ENCODE peak calls at places on chromosome 13, in four cellular contexts. One of them, this sample, is unnamed.
A peak's percentile ranks its signal among the peaks of the same experiment; 100 is the strongest.

GRCh38 chr13:112658807-112659206 is 31.0 kb upstream of the ATP11A start:
- DNase-seq in stomach: no peak
- DNase-seq in psoas muscle: no peak
- DNase-seq in heart left ventricle: no peak
- DNase-seq in this sample: no peak

GRCh38 chr13:78979349-78979748 is 320.4 kb upstream of the OBI1 start:
- DNase-seq in stomach: no peak
- DNase-seq in heart left ventricle: no peak
- DNase-seq in psoas muscle: no peak
- DNase-seq in this sample: no peak

GRCh38 chr13:35500071-35500595 is 23.6 kb upstream of the MAB21L1 start:
- DNase-seq in heart left ventricle: no peak
- DNase-seq in psoas muscle: no peak
- DNase-seq in stomach: no peak
- DNase-seq in this sample: no peak

GRCh38 chr13:113947321-113948033 is 26.4 kb downstream of the C13orf46 start:
- DNase-seq in heart left ventricle: peak; percentile 54
- DNase-seq in stomach: peak; percentile 66
- DNase-seq in psoas muscle: peak; percentile 68
- DNase-seq in this sample: peak; percentile 82

GRCh38 chr13:39364797-39365468 is 238.1 kb downstream of the LHFPL6 start:
- DNase-seq in stomach: no peak
- DNase-seq in heart left ventricle: no peak
- DNase-seq in psoas muscle: no peak
- DNase-seq in this sample: no peak

GRCh38 chr13:92197669-92198068 is 799.2 kb downstream of the GPC5 start:
- DNase-seq in stomach: no peak
- DNase-seq in psoas muscle: no peak
- DNase-seq in heart left ventricle: no peak
- DNase-seq in this sample: no peak

GRCh38 chr13:46354143-46355087 is 32.6 kb downstream of the RUBCNL start:
- DNase-seq in heart left ventricle: no peak
- DNase-seq in stomach: no peak
- DNase-seq in psoas muscle: no peak
- DNase-seq in this sample: no peak

GRCh38 chr13:113788413-113789135 is 29.5 kb downstream of the TMEM255B start:
- DNase-seq in stomach: no peak
- DNase-seq in psoas muscle: no peak
- DNase-seq in heart left ventricle: no peak
- DNase-seq in this sample: peak; percentile 51

GRCh38 chr13:94232956-94233355 is 246.5 kb downstream of the DCT start:
- DNase-seq in stomach: no peak
- DNase-seq in heart left ventricle: no peak
- DNase-seq in psoas muscle: no peak
- DNase-seq in this sample: no peak
- H3K4me3 ChIP-seq in stomach: no peak overlapping the region
- H3K4me3 ChIP-seq in heart left ventricle: no peak overlapping the region
- H3K4me3 ChIP-seq in psoas muscle: no peak overlapping the region
- H3K4me3 ChIP-seq in this sample: no peak overlapping the region

DNA sequence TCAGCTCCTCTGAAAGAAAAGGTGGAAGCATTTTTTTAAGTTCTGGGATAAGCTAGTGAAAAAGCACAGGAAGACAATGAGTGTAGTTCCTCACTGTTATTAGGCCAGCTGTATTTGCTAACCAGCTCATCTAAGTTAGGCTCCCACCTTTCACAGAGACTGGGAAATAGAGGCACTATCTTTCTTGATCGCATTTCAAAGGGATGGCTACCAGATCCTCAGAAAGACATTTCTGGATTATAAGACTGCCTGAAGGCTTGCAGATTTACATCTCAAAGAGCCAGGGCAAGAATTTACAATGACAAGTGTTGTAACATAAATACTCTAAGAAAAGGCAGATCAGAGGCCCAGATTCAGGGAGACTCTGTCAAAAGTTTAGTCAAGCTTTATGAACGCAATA is 1005.5 kb downstream of the PCDH9 start:
- DNase-seq in psoas muscle: no peak
- DNase-seq in heart left ventricle: no peak
- DNase-seq in stomach: no peak
- DNase-seq in this sample: no peak
- H3K27ac ChIP-seq in psoas muscle: no peak overlapping the region
- H3K27ac ChIP-seq in heart left ventricle: no peak overlapping the region
- H3K27ac ChIP-seq in stomach: no peak overlapping the region
- H3K27ac ChIP-seq in this sample: no peak overlapping the region

GRCh38 chr13:55761986-55762385 is 1378.7 kb upstream of the PRR20A start:
- DNase-seq in stomach: no peak
- DNase-seq in heart left ventricle: no peak
- DNase-seq in psoas muscle: no peak
- DNase-seq in this sample: no peak
- H3K27me3 ChIP-seq in stomach: no peaks in the 10 kb centered on the region
- H3K27me3 ChIP-seq in heart left ventricle: no peaks in the 10 kb centered on the region
- H3K27me3 ChIP-seq in psoas muscle: no peaks in the 10 kb centered on the region
- H3K27me3 ChIP-seq in this sample: no peaks in the 10 kb centered on the region

GRCh38 chr13:104565888-104566287 is 1499.7 kb upstream of the SLC10A2 start:
- DNase-seq in heart left ventricle: no peak
- DNase-seq in psoas muscle: no peak
- DNase-seq in stomach: no peak
- DNase-seq in this sample: no peak

GRCh38 chr13:104577029-104577820 is 1511.0 kb upstream of the SLC10A2 start:
- DNase-seq in psoas muscle: no peak
- DNase-seq in heart left ventricle: no peak
- DNase-seq in stomach: no peak
- DNase-seq in this sample: no peak

GRCh38 chr13:104567114-104567513 is 1500.9 kb upstream of the SLC10A2 start:
- DNase-seq in heart left ventricle: no peak
- DNase-seq in stomach: no peak
- DNase-seq in psoas muscle: no peak
- DNase-seq in this sample: no peak

GRCh38 chr13:104571161-104571889 is 1505.1 kb upstream of the SLC10A2 start:
- DNase-seq in heart left ventricle: peak; percentile 59
- DNase-seq in stomach: peak; percentile 55
- DNase-seq in psoas muscle: peak; percentile 28
- DNase-seq in this sample: peak; percentile 38

DNA sequence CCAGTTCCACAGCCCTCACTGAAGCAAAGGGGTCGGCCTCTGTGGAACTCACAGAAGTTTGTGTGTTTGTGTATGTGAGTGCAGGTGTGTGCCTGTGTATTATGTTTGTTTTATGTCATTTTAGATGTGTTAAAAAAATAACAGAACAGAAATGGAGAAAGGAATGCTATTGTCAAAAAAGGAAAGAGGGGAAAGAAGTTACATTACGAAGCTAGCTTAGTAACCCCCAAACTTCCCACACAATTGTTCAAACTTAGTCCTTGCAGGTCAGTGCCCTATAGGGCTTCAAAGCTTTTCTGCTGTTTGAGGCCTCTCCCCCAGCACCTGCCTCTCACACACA is 1505.6 kb upstream of the SLC10A2 start:
- DNase-seq in psoas muscle: no peak
- DNase-seq in stomach: no peak
- DNase-seq in heart left ventricle: no peak
- DNase-seq in this sample: no peak
- H3K4me3 ChIP-seq in psoas muscle: no peak overlapping the region
- H3K4me3 ChIP-seq in stomach: no peak overlapping the region
- H3K4me3 ChIP-seq in heart left ventricle: no peak overlapping the region
- H3K4me3 ChIP-seq in this sample: no peak overlapping the region

DNA sequence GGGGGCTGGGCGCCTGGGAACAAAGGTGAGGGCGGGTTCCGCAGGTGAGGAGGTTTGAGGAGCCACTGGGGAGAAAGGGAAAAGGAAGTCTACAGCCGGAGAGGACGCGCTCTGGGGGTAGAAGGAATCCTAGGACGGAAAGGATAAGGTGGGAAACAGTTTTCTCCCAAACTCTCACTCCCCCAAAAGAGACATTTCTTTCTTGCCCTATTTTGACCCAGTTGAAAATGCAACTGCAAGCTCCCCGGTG is 651 bp upstream of the POLR1D start:
- DNase-seq in stomach: no peak
- DNase-seq in psoas muscle: no peak
- DNase-seq in heart left ventricle: no peak
- DNase-seq in this sample: no peak
- H3K27ac ChIP-seq in stomach: peak overlapping the region; percentile 100
- H3K27ac ChIP-seq in psoas muscle: peak overlapping the region; percentile 98
- H3K27ac ChIP-seq in heart left ventricle: peak overlapping the region; percentile 90
- H3K27ac ChIP-seq in this sample: peak overlapping the region; percentile 99

DNA sequence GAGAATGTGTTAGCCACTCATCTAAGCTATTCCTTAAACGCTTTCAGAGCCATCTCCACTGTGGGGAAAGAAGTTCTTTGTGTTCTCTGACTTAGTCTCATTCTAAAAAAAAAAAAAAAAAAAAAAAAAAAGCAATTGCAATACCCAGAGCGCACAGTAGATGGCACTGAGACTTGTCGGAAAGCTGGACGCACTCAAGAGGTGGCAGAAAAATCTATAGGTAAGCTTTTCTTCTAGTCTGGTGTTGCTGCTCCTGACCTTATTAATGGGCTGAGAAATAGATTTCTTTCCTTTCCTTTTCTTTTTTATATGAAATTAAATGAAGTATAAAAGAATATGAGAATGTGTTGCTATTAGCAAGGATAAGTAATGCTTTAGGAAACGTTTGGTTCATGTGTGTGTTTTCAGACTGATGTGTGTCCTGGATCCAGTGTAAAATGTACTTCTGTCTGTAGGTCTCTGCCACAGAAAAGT is 4.7 kb upstream of the GJB2 start:
- DNase-seq in heart left ventricle: no peak
- DNase-seq in stomach: no peak
- DNase-seq in psoas muscle: no peak
- DNase-seq in this sample: no peak
- H3K27me3 ChIP-seq in heart left ventricle: peaks cover 47% of the 10 kb centered on the region
- H3K27me3 ChIP-seq in stomach: peaks cover 13% of the 10 kb centered on the region
- H3K27me3 ChIP-seq in psoas muscle: peaks cover 46% of the 10 kb centered on the region
- H3K27me3 ChIP-seq in this sample: no peaks in the 10 kb centered on the region